ENCODE peak calls at places on chromosomes 3 and 15, in four cellular contexts. Z, T, U and Y are unnamed samples.

GRCh38 chr3:5002174-5002870 is 23.1 kb downstream of the BHLHE40 start:
- DNase-seq in Z (no peak), T (no peak), U (no peak), Y (peak)

GRCh38 chr3:42247576-42248027 is 18.4 kb downstream of the CCK start:
- DNase-seq in Z (peak), T (peak), U (no peak), Y (peak)

GRCh38 chr3:159788291-159788690 is 200.3 kb upstream of the IL12A start:
- DNase-seq in Z (no peak), T (no peak), U (no peak), Y (no peak)

GRCh38 chr3:190973760-190974159 is 111.3 kb upstream of the GMNC start:
- DNase-seq in Z (no peak), T (no peak), U (no peak), Y (no peak)

GRCh38 chr15:42159381-42160015 is 3.1 kb upstream of the PLA2G4F start:
- DNase-seq in Z (no peak), T (no peak), U (no peak), Y (no peak)

GRCh38 chr3:136667081-136667480 is 85.1 kb downstream of the STAG1 start:
- DNase-seq in Z (no peak), T (no peak), U (no peak), Y (peak)

GRCh38 chr15:63156708-63157065 is 590 bp downstream of the RPS27L start:
- DNase-seq in Z (no peak), T (peak), U (no peak), Y (peak)

GRCh38 chr3:186261638-186262037 is 100.4 kb downstream of the DGKG start:
- DNase-seq in Z (no peak), T (no peak), U (no peak), Y (peak)

GRCh38 chr3:141274411-141275031 is 42.9 kb downstream of the PXYLP1 start:
- DNase-seq in Z (peak), T (no peak), U (no peak), Y (no peak)

GRCh38 chr15:63348392-63348791 is 33.3 kb downstream of the CA12 start:
- DNase-seq in Z (no peak), T (no peak), U (no peak), Y (no peak)

GRCh38 chr15:75229191-75230015 is 27.7 kb downstream of the C15orf39 start:
- DNase-seq in Z (no peak), T (no peak), U (no peak), Y (no peak)

GRCh38 chr15:75230524-75231371 is 27.4 kb upstream of the GOLGA6C start:
- DNase-seq in Z (no peak), T (no peak), U (no peak), Y (no peak)

GRCh38 chr15:75230016-75230343 is 28.2 kb upstream of the GOLGA6C start:
- DNase-seq in Z (no peak), T (no peak), U (no peak), Y (no peak)

GRCh38 chr15:75227663-75228280 is 26.1 kb downstream of the C15orf39 start:
- DNase-seq in Z (no peak), T (no peak), U (no peak), Y (no peak)

GRCh38 chr15:75228787-75229186 is 27.1 kb downstream of the C15orf39 start:
- DNase-seq in Z (no peak), T (no peak), U (no peak), Y (no peak)
- TF ChIP-seq HDAC6 in Z (no peak), T (no peak), U (no peak), Y (no peak)

GRCh38 chr3:52023860-52024764 is 28.4 kb upstream of the RPL29 start:
- DNase-seq in Z (no peak), T (no peak), U (peak), Y (no peak)
- H3K9ac ChIP-seq in Z (no peak), T (no peak), U (peak), Y (no peak)

DNA sequence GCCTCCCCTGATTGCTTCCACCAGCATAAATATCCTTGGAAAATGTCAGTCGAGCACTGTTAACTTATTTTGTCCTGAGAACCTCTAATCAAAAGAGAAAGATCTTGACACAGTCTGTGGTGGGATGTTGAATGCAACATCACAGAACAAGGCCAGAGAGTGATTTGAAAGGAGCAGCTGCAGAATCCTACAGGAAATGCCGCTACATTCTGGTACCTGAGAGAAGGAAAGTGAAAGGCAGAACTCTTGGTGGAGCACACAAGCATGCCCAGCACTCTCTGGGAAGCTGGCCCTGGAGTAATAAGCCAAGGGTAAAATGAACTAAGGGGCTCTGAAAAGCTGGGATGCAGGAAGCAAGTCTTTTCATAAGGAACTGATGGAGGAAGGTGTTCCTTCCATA is 75.8 kb downstream of the CBLB start:
- DNase-seq in Z (no peak), T (no peak), U (no peak), Y (no peak)
- TF ChIP-seq HDAC6 in Z (no peak), T (no peak), U (no peak), Y (no peak)

GRCh38 chr3:189947068-189947467 is 173.6 kb downstream of the P3H2 start:
- DNase-seq in Z (no peak), T (no peak), U (no peak), Y (no peak)
- H3K9ac ChIP-seq in Z (no peak), T (no peak), U (no peak), Y (no peak)

DNA sequence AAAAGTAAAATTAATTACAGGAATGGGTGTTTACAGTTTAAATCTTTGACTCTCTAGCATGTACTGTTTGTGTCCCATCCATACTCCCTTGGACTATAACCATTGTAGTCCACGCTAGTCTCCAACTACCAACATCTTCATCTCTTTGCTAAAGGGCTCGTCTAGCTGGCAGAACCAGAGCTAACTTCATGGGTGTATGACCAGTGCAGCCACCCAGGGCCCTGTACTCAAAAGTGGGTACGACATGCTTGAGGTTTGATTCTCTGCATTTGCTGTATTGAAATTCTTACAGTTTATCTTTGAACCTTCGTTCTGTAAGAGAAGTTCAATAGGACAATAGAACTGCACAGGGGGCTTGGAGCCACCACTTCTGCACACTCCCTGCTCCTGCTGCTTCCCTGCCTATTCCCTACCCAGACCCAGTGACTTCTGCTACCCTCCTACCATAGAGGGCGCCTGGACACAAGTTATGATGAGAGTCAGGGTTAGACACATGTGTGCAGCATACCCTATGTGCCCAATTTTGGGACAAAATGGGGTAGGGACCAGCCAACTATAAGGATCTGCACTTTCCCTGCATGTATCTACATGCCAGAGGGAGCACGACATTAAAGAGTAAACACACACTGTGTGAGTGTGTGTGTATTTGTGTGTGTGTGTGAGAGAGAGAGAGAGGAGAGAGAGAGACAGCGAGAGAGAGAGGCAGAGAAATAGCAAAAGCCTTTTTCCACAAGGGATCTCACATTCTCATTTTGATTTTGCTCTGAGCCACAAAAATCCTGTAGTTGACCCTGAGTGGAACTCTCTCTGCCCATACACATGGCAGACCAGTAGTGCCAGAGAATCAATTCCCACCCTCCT is 59.0 kb upstream of the NECTIN3 start:
- DNase-seq in Z (no peak), T (peak), U (no peak), Y (no peak)
- TF ChIP-seq HDAC6 in Z (no peak), T (no peak), U (no peak), Y (no peak)